ENCODE peak calls at places on chromosomes 12 and 14, in five cellular contexts. A is GM12892, Z is stomach, P is transverse colon, Y is GM23338. H is an unnamed sample.

GRCh38 chr12:49868449-49868848 is 25.5 kb upstream of the BCDIN3D start:
- DNase-seq in Z (no peak), Y (no peak), P (no peak), A (no peak), H (no peak)

GRCh38 chr12:31245822-31246469 is 80.0 kb downstream of the SINHCAF start:
- DNase-seq in P (no peak), Y (peak; percentile 74), Z (no peak), A (no peak), H (no peak)

GRCh38 chr14:89093083-89093482 is 268.6 kb downstream of the TTC8 start:
- DNase-seq in P (no peak), Z (no peak), Y (no peak), A (no peak), H (no peak)

GRCh38 chr14:89550761-89551283 is 133.8 kb upstream of the FOXN3 start:
- DNase-seq in A (no peak), Z (no peak), P (no peak), Y (no peak), H (no peak)

GRCh38 chr12:2836004-2836403 is 1.2 kb upstream of the NRIP2 start:
- DNase-seq in P (no peak), Z (no peak), A (no peak), Y (no peak), H (no peak)

GRCh38 chr12:81017792-81018191 is 60.1 kb upstream of the ACSS3 start:
- DNase-seq in P (no peak), Y (no peak), Z (no peak), A (no peak), H (no peak)

GRCh38 chr12:14611640-14612203 is 44.0 kb upstream of the PLBD1 start:
- DNase-seq in A (no peak), P (no peak), Y (no peak), Z (no peak), H (no peak)

GRCh38 chr14:72480465-72481243 is 413.2 kb downstream of the DPF3 start:
- DNase-seq in P (no peak), Y (no peak), A (no peak), Z (no peak), H (peak; percentile 3)

GRCh38 chr12:132835076-132835870 is 6.6 kb upstream of the GOLGA3 start:
- DNase-seq in Z (no peak), P (no peak), Y (no peak), A (no peak), H (no peak)

GRCh38 chr12:51326762-51327439 is 2.9 kb upstream of the BIN2 start:
- DNase-seq in Y (no peak), Z (no peak), P (no peak), A (peak; percentile 56), H (no peak)
- TF ChIP-seq POLR2AphosphoS5 in Y (no peak), Z (no peak), P (no peak), A (no peak), H (no peak)

DNA sequence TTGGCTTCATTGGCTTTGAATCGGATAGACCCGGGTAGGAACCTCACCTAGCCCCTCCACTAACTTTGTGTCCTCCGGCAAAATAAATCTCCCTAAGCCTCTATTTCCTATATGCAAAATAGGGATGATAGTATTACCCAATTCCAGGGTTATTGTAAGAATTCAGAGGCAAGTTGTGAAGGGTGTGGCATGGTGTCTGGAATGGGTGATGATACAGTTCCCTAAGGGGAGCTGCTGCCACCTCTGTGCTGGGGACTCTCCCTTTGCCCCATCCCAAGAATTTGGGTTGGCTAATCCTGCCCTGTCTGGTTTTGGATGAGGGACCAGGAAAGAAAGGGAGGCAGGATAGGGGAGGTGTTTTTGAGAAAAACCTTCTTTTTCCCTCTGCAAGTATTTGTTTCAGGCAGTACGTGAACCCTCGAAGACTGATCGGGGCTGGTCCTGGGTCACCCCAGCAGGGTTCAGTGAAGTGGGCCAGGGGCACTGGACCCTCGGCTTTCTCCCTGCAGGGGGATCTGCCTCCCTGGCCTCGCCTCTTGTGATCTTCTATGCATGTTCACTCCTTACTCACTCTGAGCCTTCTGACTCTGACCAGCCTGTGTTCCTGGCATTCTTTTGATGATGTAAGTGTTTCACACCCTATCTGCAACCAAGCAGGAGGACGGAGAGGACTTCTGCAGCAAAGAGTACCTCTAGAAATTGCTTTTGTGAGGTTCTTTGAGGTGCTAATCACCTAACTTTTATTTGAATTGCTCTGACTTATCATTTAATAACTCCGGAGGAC is 60.8 kb downstream of the RASSF3 start:
- DNase-seq in P (peak; percentile 55), Z (peak; percentile 54), A (no peak), Y (no peak), H (peak; percentile 56)
- TF ChIP-seq POLR2AphosphoS5 in P (peak; percentile 74), Z (peak; percentile 84), A (no peak), Y (no peak), H (peak; percentile 53)

GRCh38 chr12:64713372-64713771 is 45.8 kb downstream of the GNS start:
- DNase-seq in A (no peak), Z (no peak), Y (no peak), P (no peak), H (no peak)
- TF ChIP-seq POLR2AphosphoS5 in A (no peak), Z (no peak), Y (no peak), P (no peak), H (no peak)

GRCh38 chr12:56637621-56638020 is 7.5 kb upstream of the BAZ2A start:
- DNase-seq in P (no peak), A (no peak), Z (no peak), Y (no peak), H (no peak)

GRCh38 chr12:56635539-56636117 is 5.5 kb upstream of the BAZ2A start:
- DNase-seq in Y (peak; percentile 37), A (no peak), Z (no peak), P (no peak), H (peak; percentile 79)

GRCh38 chr12:56636118-56636674 is 6.1 kb upstream of the BAZ2A start:
- DNase-seq in P (peak; percentile 93), Y (peak; percentile 81), A (peak; percentile 78), Z (peak; percentile 88), H (peak; percentile 93)

GRCh38 chr12:56634837-56635538 is 4.9 kb upstream of the BAZ2A start:
- DNase-seq in A (peak; percentile 71), Z (peak; percentile 80), P (peak; percentile 91), Y (peak; percentile 88), H (peak; percentile 93)

GRCh38 chr12:56636675-56637540 is 6.8 kb upstream of the BAZ2A start:
- DNase-seq in P (peak; percentile 100), A (peak; percentile 80), Y (peak; percentile 100), Z (peak; percentile 97), H (peak; percentile 99)
- TF ChIP-seq POLR2AphosphoS5 in P (peak; percentile 76), A (peak; percentile 86), Y (peak; percentile 72), Z (peak; percentile 47), H (peak; percentile 11)

GRCh38 chr14:81303258-81303935 is 82.6 kb upstream of the GTF2A1 start:
- DNase-seq in Z (peak; percentile 83), A (no peak), Y (no peak), P (peak; percentile 93), H (no peak)
- TF ChIP-seq POLR2AphosphoS5 in Z (no peak), A (peak; percentile 23), Y (no peak), P (peak; percentile 84), H (no peak)

GRCh38 chr12:124765571-124766489 is 97.8 kb downstream of the SCARB1 start:
- DNase-seq in Y (no peak), A (no peak), Z (no peak), P (no peak), H (no peak)
- TF ChIP-seq POLR2AphosphoS5 in Y (no peak), A (no peak), Z (no peak), P (no peak), H (no peak)

GRCh38 chr14:43541356-43541755 is 965.7 kb downstream of the FSCB start:
- DNase-seq in P (no peak), Z (no peak), Y (no peak), A (no peak), H (peak; percentile 36)
- TF ChIP-seq POLR2AphosphoS5 in P (no peak), Z (no peak), Y (no peak), A (no peak), H (no peak)

GRCh38 chr12:92133795-92134637 is 11.6 kb downstream of the BTG1 start:
- DNase-seq in A (no peak), Z (no peak), P (no peak), Y (no peak), H (no peak)
- TF ChIP-seq POLR2AphosphoS5 in A (no peak), Z (no peak), P (peak; percentile 3), Y (no peak), H (no peak)

DNA sequence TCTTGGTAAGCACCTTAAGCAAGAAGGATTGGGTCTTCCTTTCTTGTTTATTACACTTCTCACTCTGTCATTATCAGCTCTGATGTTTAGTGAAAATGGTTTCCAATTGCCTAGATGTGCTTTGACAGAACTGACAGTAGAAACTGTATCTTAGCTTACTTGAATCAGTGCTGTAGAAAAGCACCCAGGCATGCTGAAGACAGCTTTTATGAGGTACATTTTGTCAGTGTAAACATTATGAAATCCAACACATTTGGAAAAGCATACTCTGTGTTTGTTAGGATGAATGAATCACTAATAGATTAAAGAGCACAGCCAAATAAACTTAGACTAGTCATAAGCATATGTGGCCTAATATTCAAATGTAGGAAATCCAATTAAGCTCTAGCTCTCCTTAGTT is 290.2 kb upstream of the NPAS3 start:
- DNase-seq in Y (no peak), P (no peak), A (no peak), Z (no peak), H (no peak)
- TF ChIP-seq POLR2AphosphoS5 in Y (no peak), P (no peak), A (no peak), Z (no peak), H (no peak)